ENCODE peak calls at places on chromosomes 11 and 22, in nine cellular contexts. G is K562; V is CD8-positive, alpha-beta T cell; A is kidney; B is GM23338; Y is tibial nerve; N is upper lobe of right lung; Q is keratinocyte; W is hepatocyte. U is an unnamed sample. For H3K36me3, the result is how much of the 10 kb centered on the place peaks cover.

GRCh38 chr11:112615238-112615637 is 346.0 kb upstream of the NCAM1 start:
- DNase-seq in G (no peak), V (no peak), A (no peak), B (no peak), Y (no peak), N (no peak), Q (no peak), W (no peak), U (no peak)

GRCh38 chr22:31646186-31647019 is 15.6 kb downstream of the PISD start:
- DNase-seq in G (peak), V (no peak), A (peak), B (no peak), Y (no peak), N (no peak), Q (peak), W (peak), U (no peak)

GRCh38 chr22:24486501-24486921 is 8.6 kb upstream of the UPB1 start:
- DNase-seq in G (no peak), V (no peak), A (no peak), B (no peak), Y (no peak), N (no peak), Q (peak), W (no peak), U (no peak)

GRCh38 chr11:62253999-62254542 is 12.0 kb downstream of the SCGB1D2 start:
- DNase-seq in G (no peak), V (no peak), A (no peak), B (no peak), Y (no peak), N (no peak), Q (no peak), W (no peak), U (no peak)

GRCh38 chr11:96391698-96392307 is 2.0 kb downstream of the JRKL start:
- DNase-seq in G (peak), V (no peak), A (no peak), B (no peak), Y (no peak), N (no peak), Q (no peak), W (no peak), U (no peak)

GRCh38 chr11:8699903-8700302 is 17.3 kb downstream of the RPL27A start:
- DNase-seq in G (no peak), V (no peak), A (no peak), B (peak), Y (peak), N (no peak), Q (no peak), W (no peak), U (no peak)

GRCh38 chr22:49918911-49919881 is 762 bp downstream of the CRELD2 start:
- DNase-seq in G (no peak), V (no peak), A (peak), B (no peak), Y (no peak), N (no peak), Q (no peak), W (no peak), U (no peak)

GRCh38 chr11:103928040-103928555 is 108.3 kb upstream of the DDI1 start:
- DNase-seq in G (no peak), V (no peak), A (no peak), B (peak), Y (no peak), N (no peak), Q (no peak), W (no peak), U (no peak)

GRCh38 chr11:14907411-14908213 is 15.6 kb upstream of the CYP2R1 start:
- DNase-seq in G (peak), V (peak), A (peak), B (peak), Y (peak), N (peak), Q (no peak), W (peak), U (peak)

DNA sequence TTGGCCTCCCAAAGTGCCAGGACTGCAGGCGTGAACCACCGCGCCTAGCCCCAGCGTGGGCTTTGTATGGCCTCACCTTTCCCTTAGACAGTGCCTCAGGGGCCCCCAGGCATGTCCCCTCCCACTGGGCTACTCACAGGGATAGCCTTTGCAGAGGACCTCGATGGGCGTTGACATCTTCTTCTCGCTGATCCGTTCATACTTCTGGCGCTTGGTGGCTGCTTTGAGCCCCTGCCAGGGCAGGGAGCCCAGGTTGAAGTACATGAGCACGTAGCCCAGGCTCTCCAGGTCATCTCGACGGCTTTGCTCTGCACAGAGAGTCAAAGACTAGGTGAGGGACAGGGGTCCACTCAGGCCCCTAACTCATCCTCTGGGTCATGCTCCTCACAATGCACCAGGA is 17.5 kb downstream of the CSNK1E start:
- DNase-seq in G (no peak), V (no peak), A (no peak), B (no peak), Y (no peak), N (no peak), Q (no peak), W (no peak), U (no peak)
- H3K36me3 ChIP-seq in G (half or more), V (under half), A (half or more), B (half or more), Y (half or more), N (half or more), Q (half or more), W (under half), U (half or more)

GRCh38 chr22:30250713-30251267 is 4.2 kb upstream of the LIF start:
- DNase-seq in G (no peak), V (no peak), A (peak), B (no peak), Y (no peak), N (no peak), Q (no peak), W (peak), U (no peak)

GRCh38 chr22:30253205-30253852 is 6.8 kb upstream of the LIF start:
- DNase-seq in G (no peak), V (no peak), A (peak), B (no peak), Y (peak), N (peak), Q (no peak), W (peak), U (peak)

GRCh38 chr22:30250039-30250565 is 3.5 kb upstream of the LIF start:
- DNase-seq in G (no peak), V (no peak), A (no peak), B (no peak), Y (no peak), N (no peak), Q (no peak), W (no peak), U (no peak)

GRCh38 chr22:30252411-30253204 is 6.0 kb upstream of the LIF start:
- DNase-seq in G (no peak), V (no peak), A (no peak), B (peak), Y (no peak), N (no peak), Q (no peak), W (no peak), U (no peak)

GRCh38 chr22:30251661-30252226 is 5.2 kb upstream of the LIF start:
- DNase-seq in G (no peak), V (no peak), A (no peak), B (no peak), Y (no peak), N (no peak), Q (no peak), W (no peak), U (no peak)
- TF ChIP-seq CTCF in G (no peak), V (no peak), A (no peak), B (no peak), Y (no peak), N (no peak), Q (no peak), W (no peak), U (no peak)

DNA sequence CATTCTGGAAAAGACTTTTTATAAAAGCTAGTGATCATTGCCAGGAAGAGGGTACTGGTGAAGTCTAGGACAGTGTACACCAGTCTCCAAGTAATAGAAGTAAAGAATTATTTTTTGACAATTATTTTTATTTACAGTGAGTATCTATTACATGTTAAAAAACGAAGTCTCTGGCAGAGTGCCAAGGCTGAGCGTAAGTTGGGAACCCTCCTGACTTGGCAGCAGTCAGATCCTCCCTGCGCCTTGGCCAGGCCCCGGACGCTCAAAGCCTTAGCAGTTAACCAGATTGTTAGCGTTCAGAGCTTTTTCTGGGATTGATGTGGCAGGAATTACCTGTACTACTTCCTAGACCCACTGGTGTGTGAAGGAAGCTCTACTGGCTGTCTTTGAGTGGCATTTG is 38.1 kb upstream of the CTTN start:
- DNase-seq in G (no peak), V (no peak), A (no peak), B (no peak), Y (no peak), N (no peak), Q (no peak), W (no peak), U (no peak)
- H3K36me3 ChIP-seq in G (half or more), V (under half), A (under half), B (under half), Y (half or more), N (half or more), Q (under half), W (under half), U (half or more)

DNA sequence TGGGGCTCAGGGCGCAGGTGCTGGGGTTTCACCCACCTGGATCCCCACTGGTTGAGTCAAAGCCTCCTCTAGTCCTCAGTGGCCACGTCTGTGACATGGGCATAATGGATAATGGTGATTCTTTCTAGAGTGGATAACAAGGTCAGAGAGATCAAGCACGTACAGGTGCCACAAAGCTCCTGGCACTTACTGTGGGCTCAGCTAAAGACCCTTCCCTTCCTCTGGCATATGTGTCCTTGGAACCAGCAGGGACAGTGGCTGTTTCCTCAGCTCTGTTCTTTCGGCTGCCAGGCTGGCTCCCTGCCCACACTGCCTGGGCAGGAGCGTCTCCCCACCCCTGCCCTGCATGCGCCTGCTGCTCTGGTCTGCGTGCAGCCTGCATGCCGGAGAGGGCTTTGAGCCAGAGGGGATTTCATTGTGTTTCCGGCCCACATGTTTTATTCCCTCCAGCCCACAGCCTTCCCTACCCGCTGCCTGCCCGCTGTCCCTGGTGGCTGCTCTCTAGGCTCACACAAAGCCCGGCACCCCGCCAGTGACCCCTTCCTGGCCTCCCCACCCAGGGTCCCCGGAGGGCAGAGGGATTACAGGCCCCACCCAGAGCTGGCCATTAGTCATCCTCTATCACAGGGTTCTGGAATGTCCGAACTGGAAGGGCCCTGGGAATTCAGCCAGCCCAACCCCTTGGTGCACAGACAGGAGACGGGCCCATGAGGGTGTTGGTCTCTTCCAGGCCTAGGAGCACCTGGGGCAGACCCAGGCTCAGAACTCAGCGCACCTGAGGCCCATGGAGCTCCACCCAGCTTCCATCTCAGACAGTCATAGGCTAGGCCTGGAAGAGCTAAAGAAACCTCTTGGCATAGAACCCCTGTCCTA is 55.3 kb upstream of the GCAT start:
- DNase-seq in G (no peak), V (no peak), A (peak), B (no peak), Y (peak), N (peak), Q (peak), W (peak), U (no peak)
- TF ChIP-seq CTCF in G (no peak), V (no peak), A (no peak), B (no peak), Y (peak), N (no peak), Q (no peak), W (peak), U (no peak)

DNA sequence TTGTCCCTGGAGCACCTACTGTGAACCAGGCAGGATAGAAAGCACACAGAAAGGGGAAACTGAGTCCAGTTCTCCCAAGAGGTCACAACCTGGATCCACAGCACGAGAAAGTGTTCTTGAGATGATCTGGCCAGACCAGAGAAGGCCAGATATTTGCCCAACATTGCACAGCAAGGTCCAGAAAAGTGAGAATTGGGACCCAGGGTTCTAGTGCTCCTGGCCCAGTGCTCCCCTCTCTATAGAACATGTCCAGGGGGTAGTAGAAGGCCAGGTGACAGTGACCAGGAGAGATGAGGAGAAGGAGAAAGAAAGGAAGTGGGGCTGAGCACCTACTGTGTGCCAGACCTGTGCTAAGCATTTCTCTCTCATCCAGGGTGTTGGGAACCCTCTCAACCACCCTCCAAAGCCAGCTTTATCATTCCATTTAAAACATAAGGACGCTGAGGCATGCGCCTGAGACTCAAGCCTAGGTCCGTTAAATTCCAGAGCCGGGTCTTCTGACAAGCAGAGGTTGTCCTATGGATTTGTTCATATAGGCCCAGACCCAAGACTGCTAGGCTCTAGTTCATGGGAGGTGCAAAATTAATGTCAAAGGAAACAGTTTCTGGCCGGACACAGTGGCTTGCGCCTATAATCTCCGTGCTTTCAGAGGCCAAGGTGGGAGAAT is 128.7 kb downstream of the MN1 start:
- DNase-seq in G (no peak), V (no peak), A (no peak), B (no peak), Y (no peak), N (no peak), Q (no peak), W (no peak), U (no peak)
- H3K36me3 ChIP-seq in G (under half), V (under half), A (under half), B (under half), Y (under half), N (under half), Q (under half), W (under half), U (under half)

U was measured in WERI-Rb-1.